ENCODE peak calls at places on chromosome 10, in nine cellular contexts. Z is cardiac muscle cell, R is A549, L is adrenal gland, B is OCI-LY7, U is GM23338, N is left ventricle myocardium inferior, D is IMR-90, T is psoas muscle. F is an unnamed sample. For H3K4me1, the result is how much of the 10 kb centered on the place peaks cover.

GRCh38 chr10:121036431-121036830 is 185.3 kb downstream of the WDR11 start:
- DNase-seq in R (no peak), U (peak), T (no peak), B (no peak), L (no peak), Z (no peak), D (no peak), N (no peak), F (no peak)

GRCh38 chr10:76394707-76395042 is 963.3 kb downstream of the LRMDA start:
- DNase-seq in N (no peak), D (no peak), Z (no peak), R (no peak), T (no peak), B (no peak), U (no peak), L (no peak), F (no peak)

GRCh38 chr10:122375761-122376160 is 1.3 kb downstream of the PLEKHA1 start:
- DNase-seq in L (no peak), U (peak), B (no peak), N (no peak), R (no peak), T (no peak), D (no peak), Z (no peak), F (no peak)

GRCh38 chr10:58179238-58179637 is 88.5 kb downstream of the IPMK start:
- DNase-seq in U (no peak), B (no peak), Z (no peak), N (no peak), T (no peak), L (no peak), D (peak), R (no peak), F (no peak)

GRCh38 chr10:22253578-22253882 is 35.7 kb upstream of the EBLN1 start:
- DNase-seq in D (no peak), N (peak), R (no peak), T (peak), U (peak), Z (no peak), L (peak), B (no peak), F (peak)

GRCh38 chr10:102627446-102628293 is 16.6 kb upstream of the TRIM8 start:
- DNase-seq in R (peak), T (peak), L (no peak), U (peak), B (no peak), D (peak), N (peak), Z (no peak), F (no peak)

GRCh38 chr10:4315529-4315928 is 510.5 kb upstream of the AKR1E2 start:
- DNase-seq in B (no peak), U (no peak), R (no peak), L (no peak), N (no peak), T (no peak), D (peak), Z (no peak), F (no peak)

GRCh38 chr10:126430512-126430911 is 42.2 kb upstream of the ADAM12 start:
- DNase-seq in Z (no peak), T (no peak), U (no peak), B (no peak), R (no peak), L (no peak), D (no peak), N (no peak), F (no peak)

GRCh38 chr10:13475124-13475523 is 53.7 kb downstream of the BEND7 start:
- DNase-seq in N (no peak), Z (no peak), D (no peak), T (no peak), L (no peak), R (no peak), U (no peak), B (no peak), F (no peak)

GRCh38 chr10:32065871-32066270 is 9.6 kb upstream of the KIF5B start:
- DNase-seq in N (no peak), D (peak), Z (no peak), T (no peak), U (no peak), R (no peak), L (no peak), B (no peak), F (no peak)

GRCh38 chr10:110105873-110106272 is 98.1 kb downstream of the ADD3 start:
- DNase-seq in Z (no peak), B (no peak), N (no peak), L (no peak), T (no peak), U (no peak), R (no peak), D (no peak), F (no peak)

GRCh38 chr10:7890802-7891201 is 72.5 kb downstream of the TAF3 start:
- DNase-seq in L (no peak), U (no peak), N (no peak), D (no peak), Z (no peak), R (no peak), B (no peak), T (no peak), F (no peak)

GRCh38 chr10:88165849-88166271 is 302.4 kb downstream of the PTEN start:
- DNase-seq in Z (no peak), L (no peak), N (no peak), R (no peak), U (no peak), T (no peak), D (peak), B (no peak), F (no peak)

GRCh38 chr10:8404721-8405120 is 350.2 kb downstream of the GATA3 start:
- DNase-seq in L (no peak), Z (no peak), R (no peak), T (no peak), U (no peak), N (no peak), D (no peak), B (no peak), F (no peak)

GRCh38 chr10:1102392-1102791 is 46.2 kb downstream of the WDR37 start:
- DNase-seq in L (peak), R (no peak), U (no peak), T (no peak), N (no peak), B (no peak), Z (no peak), D (peak), F (no peak)

GRCh38 chr10:126350216-126350992 is 37.9 kb downstream of the ADAM12 start:
- DNase-seq in N (no peak), D (peak), U (no peak), L (no peak), Z (peak), B (no peak), R (peak), T (peak), F (no peak)

GRCh38 chr10:131098416-131098952 is 213.0 kb downstream of the TCERG1L start:
- DNase-seq in L (no peak), Z (no peak), D (no peak), B (no peak), U (no peak), N (no peak), R (no peak), T (no peak), F (no peak)

GRCh38 chr10:47094636-47095035 is 183.4 kb downstream of the PTPN20 start:
- DNase-seq in N (no peak), B (no peak), D (no peak), L (peak), U (no peak), Z (no peak), T (no peak), R (no peak), F (no peak)

GRCh38 chr10:13862541-13863233 is 275.9 kb downstream of the PRPF18 start:
- DNase-seq in L (no peak), N (no peak), Z (no peak), R (no peak), T (no peak), U (no peak), B (no peak), D (no peak), F (no peak)

GRCh38 chr10:78707745-78708144 is 361.0 kb upstream of the ZMIZ1 start:
- DNase-seq in R (no peak), N (no peak), B (no peak), Z (no peak), T (no peak), L (no peak), U (no peak), D (no peak), F (no peak)

GRCh38 chr10:52442576-52442975 is 128.5 kb downstream of the DKK1 start:
- DNase-seq in T (no peak), D (peak), R (no peak), B (no peak), N (no peak), Z (no peak), U (no peak), L (no peak), F (no peak)

GRCh38 chr10:90245623-90246022 is 544.2 kb downstream of the KIF20B start:
- DNase-seq in N (no peak), D (no peak), R (no peak), L (no peak), Z (no peak), U (no peak), B (no peak), T (no peak), F (no peak)

GRCh38 chr10:119477444-119477843 is 65.1 kb downstream of the RGS10 start:
- DNase-seq in B (peak), D (no peak), R (no peak), U (no peak), N (no peak), T (no peak), L (no peak), Z (no peak), F (no peak)

GRCh38 chr10:110637558-110638053 is 6.5 kb upstream of the RBM20 start:
- DNase-seq in B (no peak), T (no peak), R (no peak), N (no peak), L (no peak), U (peak), D (peak), Z (peak), F (no peak)

GRCh38 chr10:50653142-50653541 is 29.4 kb upstream of the SGMS1 start:
- DNase-seq in N (no peak), D (peak), L (peak), R (no peak), B (peak), T (no peak), U (peak), Z (peak), F (no peak)

DNA sequence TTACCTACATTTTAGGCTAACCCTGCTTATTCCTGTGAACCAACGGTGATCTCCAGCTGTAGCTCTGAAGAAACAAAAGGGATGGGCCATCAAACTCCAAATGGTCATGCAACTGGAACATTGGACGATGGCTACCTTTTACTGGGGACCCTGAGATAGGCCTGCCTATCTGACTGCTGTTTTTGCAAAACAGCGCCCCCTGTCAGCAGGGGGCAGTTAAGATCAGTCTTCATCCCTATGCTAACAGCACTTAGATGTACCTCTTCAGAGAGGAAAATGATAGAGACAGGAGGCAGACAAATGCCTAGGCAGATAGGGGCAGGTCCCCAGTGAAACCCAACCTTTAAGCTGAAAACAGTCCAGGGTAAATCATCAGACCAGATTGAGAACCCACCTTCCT is 1085.4 kb upstream of the SORCS1 start:
- DNase-seq in L (no peak), U (peak), Z (no peak), R (no peak), D (no peak), N (no peak), T (no peak), B (peak), F (no peak)
- TF ChIP-seq CTCF in L (no peak), U (peak), Z (no peak), R (no peak), D (no peak), N (no peak), T (no peak), B (peak), F (no peak)

GRCh38 chr10:34523017-34523767 is 291.9 kb downstream of the PARD3 start:
- DNase-seq in R (no peak), D (peak), N (no peak), L (no peak), T (no peak), U (no peak), B (no peak), Z (no peak), F (no peak)
- H3K4me1 ChIP-seq in R (half or more), D (under half), N (under half), L (under half), T (under half), U (under half), B (under half), Z (under half), F (under half)

GRCh38 chr10:83432296-83433045 is 706.8 kb upstream of the GHITM start:
- DNase-seq in D (no peak), R (no peak), L (no peak), N (no peak), T (no peak), Z (no peak), U (no peak), B (no peak), F (no peak)
- TF ChIP-seq CTCF in D (no peak), R (no peak), L (no peak), N (no peak), T (no peak), Z (no peak), U (no peak), B (no peak), F (no peak)

GRCh38 chr10:69459101-69459805 is 8.0 kb downstream of the TSPAN15 start:
- DNase-seq in L (no peak), N (no peak), Z (no peak), R (no peak), D (no peak), T (no peak), U (no peak), B (no peak), F (no peak)

GRCh38 chr10:69459893-69460575 is 8.8 kb downstream of the TSPAN15 start:
- DNase-seq in U (no peak), T (no peak), B (no peak), N (no peak), R (no peak), D (no peak), Z (no peak), L (no peak), F (no peak)

GRCh38 chr10:69460576-69461242 is 9.4 kb downstream of the TSPAN15 start:
- DNase-seq in D (no peak), T (no peak), N (no peak), U (no peak), B (no peak), R (no peak), Z (no peak), L (no peak), F (no peak)

GRCh38 chr10:69463886-69464285 is 12.6 kb downstream of the TSPAN15 start:
- DNase-seq in Z (no peak), B (no peak), U (no peak), D (no peak), R (no peak), N (no peak), T (no peak), L (no peak), F (no peak)

GRCh38 chr10:69461327-69462025 is 10.2 kb downstream of the TSPAN15 start:
- DNase-seq in B (no peak), U (no peak), T (no peak), N (no peak), R (no peak), Z (no peak), L (no peak), D (no peak), F (no peak)
- H3K4me1 ChIP-seq in B (under half), U (under half), T (half or more), N (half or more), R (half or more), Z (half or more), L (under half), D (under half), F (half or more)

GRCh38 chr10:73253226-73253557 is 748 bp upstream of the MRPS16 start:
- DNase-seq in L (no peak), N (no peak), R (peak), T (no peak), U (peak), Z (no peak), B (peak), D (no peak), F (no peak)

GRCh38 chr10:73248259-73248724 is 1.2 kb upstream of the DNAJC9 start:
- DNase-seq in B (peak), N (no peak), D (no peak), Z (no peak), R (no peak), L (no peak), U (no peak), T (no peak), F (no peak)

GRCh38 chr10:73247509-73248258 is 629 bp upstream of the DNAJC9 start:
- DNase-seq in N (no peak), T (no peak), U (peak), Z (no peak), B (peak), D (peak), L (no peak), R (no peak), F (no peak)

GRCh38 chr10:73252445-73253225 is at the start of gene MRPS16:
- DNase-seq in D (peak), Z (peak), B (peak), U (peak), T (peak), N (peak), R (peak), L (peak), F (peak)

DNA sequence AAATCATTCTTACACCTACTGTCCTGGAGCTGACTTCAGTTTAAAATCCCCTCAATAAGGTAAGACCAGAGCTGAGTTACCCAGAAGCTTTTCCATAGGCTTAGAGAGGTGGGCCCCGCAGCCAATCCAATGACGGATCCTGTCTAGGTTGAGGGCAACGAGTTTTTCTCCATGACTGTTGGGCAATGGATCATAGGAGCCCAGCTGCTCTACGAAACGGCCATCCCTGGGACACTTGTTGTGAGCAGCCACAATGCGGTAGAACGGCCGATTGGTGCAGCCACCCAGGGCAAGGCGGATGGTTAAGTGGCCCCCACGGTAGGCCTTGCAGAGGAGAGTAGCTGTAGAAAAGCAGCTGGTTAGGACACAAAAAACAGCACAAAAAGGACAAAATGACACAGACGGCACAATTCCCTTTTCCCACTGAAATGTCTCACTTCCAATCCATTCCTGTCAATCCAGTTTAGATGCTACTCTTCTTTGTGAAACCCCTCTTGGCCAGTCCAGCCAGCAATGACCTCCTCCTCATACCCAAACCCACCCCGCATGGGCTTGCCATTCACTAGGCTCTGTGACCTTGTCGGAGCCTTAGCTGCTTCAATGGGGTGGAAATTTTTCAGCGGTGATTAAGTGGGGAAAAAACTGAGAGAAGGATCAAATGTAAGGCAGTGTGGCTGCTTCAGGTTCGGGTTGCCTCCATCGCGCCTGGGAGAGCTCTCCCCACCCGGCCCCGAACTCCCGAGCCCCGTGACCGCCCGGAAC is 580 bp downstream of the MRPS16 start:
- DNase-seq in N (no peak), T (peak), R (peak), L (peak), B (peak), Z (no peak), D (no peak), U (peak), F (no peak)
- TF ChIP-seq CTCF in N (no peak), T (no peak), R (no peak), L (no peak), B (no peak), Z (no peak), D (no peak), U (no peak), F (no peak)

DNA sequence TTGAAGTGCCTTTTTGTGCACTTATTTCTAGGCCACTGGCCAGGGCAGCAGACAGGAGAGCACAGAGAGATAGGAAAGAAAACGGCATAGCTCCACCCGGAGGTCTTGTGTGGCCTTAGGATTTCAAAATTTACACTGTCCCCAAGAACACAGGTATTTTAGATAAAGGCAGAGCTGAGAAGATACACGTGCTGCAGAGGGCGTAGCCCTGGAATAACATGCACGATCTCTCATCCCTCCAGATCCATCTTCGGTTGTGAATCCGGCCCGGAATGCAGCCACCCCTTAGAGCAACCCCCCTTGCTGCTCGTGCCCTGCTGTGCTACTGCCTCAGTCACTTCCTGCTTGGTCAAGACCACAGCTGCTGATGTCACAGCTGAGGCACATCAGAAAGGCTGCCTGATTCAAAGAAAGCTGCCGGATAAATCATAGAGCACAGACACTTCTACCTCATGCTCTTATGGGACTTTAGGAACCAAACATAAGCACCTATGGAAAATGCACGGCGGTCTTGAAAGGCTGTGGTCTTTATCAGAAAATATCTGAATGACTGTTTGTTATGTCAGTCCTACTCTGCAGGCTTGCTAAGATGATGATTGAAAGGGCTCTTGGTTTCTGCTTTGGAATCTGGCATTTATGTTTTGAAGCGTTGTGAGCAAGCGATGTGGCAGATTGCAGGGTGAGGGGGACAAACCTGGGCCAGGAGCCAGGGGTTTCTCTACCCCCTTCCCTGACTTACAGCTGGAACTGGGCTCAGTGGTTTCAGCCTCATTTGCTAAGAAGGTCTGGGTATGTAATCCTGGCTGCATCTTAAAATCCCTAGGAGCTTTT is 152.0 kb downstream of the SVIL start:
- DNase-seq in N (no peak), R (no peak), D (peak), Z (no peak), B (peak), L (peak), U (peak), T (no peak), F (no peak)
- H3K4me1 ChIP-seq in N (under half), R (under half), D (under half), Z (under half), B (half or more), L (under half), U (under half), T (under half), F (under half)

F was measured in lung.